ENCODE peak calls at places on chromosomes 6 and 20, in nine cellular contexts. O is ELR, N is AG04450, E is NCI-H1092, Q is foreskin fibroblast, S is NAMALWA, I is NCI-H345, R is Caki2, Y is nephron progenitor cell. X is an unnamed sample.

GRCh38 chr6:29828471-29828797 is 809 bp downstream of the HLA-G start:
- DNase-seq in S (no peak), I (no peak), Q (no peak), Y (peak), E (no peak), R (no peak), N (no peak), O (no peak), X (no peak)

GRCh38 chr6:3400162-3400561 is 56.7 kb downstream of the SLC22A23 start:
- DNase-seq in S (no peak), O (no peak), E (no peak), Q (no peak), Y (no peak), N (no peak), I (no peak), R (no peak), X (no peak)

GRCh38 chr6:150241751-150242150 is 98.9 kb downstream of the PPP1R14C start:
- DNase-seq in E (no peak), S (no peak), Q (no peak), I (no peak), Y (no peak), N (no peak), R (no peak), O (no peak), X (no peak)

GRCh38 chr6:43242908-43243648 is at the start of gene TTBK1:
- DNase-seq in R (no peak), S (no peak), N (no peak), O (no peak), Y (peak), I (peak), E (peak), Q (no peak), X (peak)

GRCh38 chr20:46811328-46812084 is 83.1 kb upstream of the EYA2 start:
- DNase-seq in O (no peak), R (no peak), S (no peak), N (no peak), Q (no peak), Y (no peak), I (peak), E (peak), X (no peak)

GRCh38 chr6:31888281-31889258 is 8.9 kb downstream of the EHMT2 start:
- DNase-seq in O (peak), Y (peak), Q (no peak), R (no peak), N (no peak), S (peak), E (no peak), I (no peak), X (peak)

GRCh38 chr6:115896538-115897129 is 164.1 kb downstream of the FRK start:
- DNase-seq in Q (peak), N (no peak), O (peak), S (peak), R (peak), Y (peak), I (peak), E (peak), X (peak)

GRCh38 chr20:57890254-57890800 is 180.5 kb upstream of the PMEPA1 start:
- DNase-seq in Q (no peak), S (no peak), I (no peak), O (no peak), E (no peak), Y (no peak), R (no peak), N (no peak), X (no peak)

GRCh38 chr20:62025394-62025793 is 40.3 kb downstream of the TAF4 start:
- DNase-seq in O (peak), R (no peak), E (no peak), Q (peak), N (no peak), I (no peak), S (no peak), Y (no peak), X (no peak)

GRCh38 chr6:11370191-11371018 is 137.9 kb upstream of the NEDD9 start:
- DNase-seq in Y (no peak), I (no peak), O (no peak), S (no peak), N (no peak), Q (no peak), E (no peak), R (no peak), X (no peak)

GRCh38 chr6:129700666-129701065 is 9.3 kb downstream of the ARHGAP18 start:
- DNase-seq in Q (no peak), Y (no peak), S (no peak), R (no peak), O (no peak), I (no peak), N (no peak), E (no peak), X (no peak)

GRCh38 chr6:150902142-150902800 is 36.8 kb downstream of the MTHFD1L start:
- DNase-seq in Q (no peak), I (no peak), O (no peak), Y (no peak), S (no peak), N (no peak), R (no peak), E (no peak), X (no peak)

GRCh38 chr6:108002365-108003221 is 44.6 kb upstream of the SEC63 start:
- DNase-seq in N (no peak), O (peak), I (no peak), Q (peak), S (no peak), R (peak), E (no peak), Y (no peak), X (peak)

GRCh38 chr6:45187841-45188240 is 140.3 kb upstream of the RUNX2 start:
- DNase-seq in Y (no peak), I (no peak), E (no peak), R (no peak), S (no peak), N (peak), Q (peak), O (peak), X (no peak)

GRCh38 chr6:122061855-122062254 is 337.6 kb upstream of the HSF2 start:
- DNase-seq in O (no peak), I (no peak), S (no peak), Q (no peak), Y (no peak), N (no peak), E (no peak), R (no peak), X (no peak)

GRCh38 chr6:79946242-79946641 is 1.1 kb downstream of the ELOVL4 start:
- DNase-seq in Y (peak), S (peak), O (peak), I (peak), E (peak), R (no peak), N (no peak), Q (peak), X (peak)

GRCh38 chr6:78824045-78824444 is 43.3 kb upstream of the IRAK1BP1 start:
- DNase-seq in I (no peak), S (no peak), Q (no peak), E (no peak), N (no peak), R (no peak), Y (no peak), O (no peak), X (no peak)